ENCODE peak calls at places on chromosomes 4 and X, in six cellular contexts. Z, K, X, R, Q and M are unnamed samples.

GRCh38 chr4:78478523-78478922 is 73.0 kb upstream of the ANXA3 start:
- DNase-seq in X (no peak), R (no peak), Q (no peak), K (no peak), Z (no peak), M (no peak)

GRCh38 chr4:69224891-69225290 is 10.3 kb upstream of the UGT2B11 start:
- DNase-seq in Z (no peak), R (no peak), Q (no peak), X (no peak), K (no peak), M (no peak)

GRCh38 chr4:57190651-57191481 is 80.7 kb upstream of the IGFBP7 start:
- DNase-seq in K (peak; percentile 47), R (no peak), X (no peak), Q (peak; percentile 55), Z (peak; percentile 41), M (peak; percentile 12)

GRCh38 chrX:54758114-54759055 is 39.7 kb downstream of the ITIH6 start:
- DNase-seq in X (no peak), Z (no peak), Q (no peak), K (no peak), R (no peak), M (no peak)

GRCh38 chrX:44675364-44676024 is 132.8 kb upstream of the FUNDC1 start:
- DNase-seq in R (peak; percentile 76), Z (no peak), K (no peak), Q (peak; percentile 83), X (no peak), M (peak; percentile 73)

GRCh38 chr4:20354120-20354519 is 102.4 kb downstream of the SLIT2 start:
- DNase-seq in Z (no peak), Q (no peak), K (no peak), X (no peak), R (peak; percentile 22), M (no peak)

GRCh38 chrX:10574663-10575062 is 45.7 kb downstream of the MID1 start:
- DNase-seq in R (no peak), X (no peak), Z (no peak), K (no peak), Q (peak; percentile 64), M (no peak)

GRCh38 chr4:22719218-22719617 is 26.5 kb downstream of the GBA3 start:
- DNase-seq in K (no peak), Z (no peak), Q (no peak), R (no peak), X (no peak), M (no peak)

GRCh38 chr4:123325241-123325681 is 71.3 kb upstream of the SPRY1 start:
- DNase-seq in K (no peak), Z (peak; percentile 85), X (no peak), Q (peak; percentile 24), R (peak; percentile 78), M (no peak)

GRCh38 chr4:142091691-142092182 is 455.4 kb downstream of the IL15 start:
- DNase-seq in Z (no peak), R (peak; percentile 96), X (no peak), K (no peak), Q (peak; percentile 100), M (peak; percentile 83)

GRCh38 chr4:164761746-164762275 is 7.9 kb downstream of the SMIM31 start:
- DNase-seq in K (no peak), X (no peak), Q (no peak), R (no peak), Z (no peak), M (no peak)

GRCh38 chr4:166318810-166319525 is 445.9 kb downstream of the TLL1 start:
- DNase-seq in Z (no peak), Q (peak; percentile 92), R (peak; percentile 53), X (no peak), K (no peak), M (peak; percentile 14)

GRCh38 chrX:25558137-25558536 is 542.4 kb upstream of the ARX start:
- DNase-seq in X (no peak), Z (no peak), R (no peak), K (no peak), Q (no peak), M (no peak)

GRCh38 chr4:80999943-81000342 is 30.6 kb upstream of the BMP3 start:
- DNase-seq in Q (no peak), X (no peak), R (no peak), K (no peak), Z (no peak), M (no peak)

GRCh38 chrX:133171962-133172708 is 46.0 kb downstream of the TFDP3 start:
- DNase-seq in K (peak; percentile 25), X (no peak), Z (peak; percentile 16), R (no peak), Q (peak; percentile 1), M (no peak)

GRCh38 chr4:114163051-114163450 is 183.6 kb upstream of the ARSJ start:
- DNase-seq in X (no peak), Z (no peak), K (no peak), Q (peak; percentile 16), R (no peak), M (no peak)

GRCh38 chr4:61911313-61911756 is 711.2 kb downstream of the ADGRL3 start:
- DNase-seq in K (no peak), R (peak; percentile 2), Z (no peak), X (no peak), Q (no peak), M (no peak)

GRCh38 chr4:1751155-1751918 is 30.0 kb downstream of the TACC3 start:
- DNase-seq in Z (no peak), X (no peak), K (no peak), R (no peak), Q (no peak), M (no peak)

GRCh38 chr4:1753256-1753655 is 31.9 kb downstream of the TACC3 start:
- DNase-seq in Z (no peak), K (no peak), R (no peak), Q (no peak), X (no peak), M (no peak)

GRCh38 chr4:1753692-1754311 is 32.5 kb downstream of the TACC3 start:
- DNase-seq in K (no peak), R (no peak), X (no peak), Z (no peak), Q (no peak), M (no peak)

GRCh38 chr4:1751919-1752283 is 30.6 kb downstream of the TACC3 start:
- DNase-seq in K (no peak), Q (no peak), R (no peak), Z (no peak), X (no peak), M (no peak)

GRCh38 chr4:1752284-1753041 is 31.1 kb downstream of the TACC3 start:
- DNase-seq in Z (peak; percentile 29), X (no peak), Q (peak; percentile 14), K (peak; percentile 39), R (no peak), M (no peak)
- H3K4me3 ChIP-seq in Z (no peak overlapping the region), X (no peak overlapping the region), Q (no peak overlapping the region), K (no peak overlapping the region), R (no peak overlapping the region), M (no peak overlapping the region)

DNA sequence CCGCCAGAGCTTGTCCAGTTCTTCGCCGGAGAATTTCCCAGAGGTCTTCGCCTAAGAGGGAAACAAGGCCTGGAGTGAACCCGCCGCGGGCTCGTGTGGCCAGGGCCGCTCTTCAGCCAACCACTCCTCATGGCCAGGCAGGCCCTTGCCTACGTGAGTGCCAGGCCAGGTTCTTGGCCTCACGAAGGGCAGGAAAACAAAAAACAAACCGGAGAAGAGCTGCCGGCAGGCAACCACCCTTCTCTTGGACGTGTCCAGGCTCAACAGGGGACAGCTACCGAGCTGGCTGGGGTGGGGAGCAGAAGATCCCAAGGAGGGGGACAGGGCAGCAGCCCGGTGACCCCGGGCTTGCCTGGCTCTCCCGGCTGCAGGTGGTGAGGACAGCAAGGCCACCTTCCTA is 13.3 kb downstream of the LRPAP1 start:
- DNase-seq in X (peak; percentile 59), R (no peak), Z (no peak), Q (no peak), K (no peak), M (no peak)
- TF ChIP-seq CTCF in X (no peak), R (no peak), Z (no peak), Q (no peak), K (no peak), M (no peak)

GRCh38 chr4:112536123-112536522 is 20.1 kb upstream of the NEUROG2 start:
- DNase-seq in K (no peak), X (no peak), R (no peak), Z (no peak), Q (no peak), M (no peak)
- H3K4me3 ChIP-seq in K (no peak overlapping the region), X (no peak overlapping the region), R (no peak overlapping the region), Z (no peak overlapping the region), Q (no peak overlapping the region), M (no peak overlapping the region)

GRCh38 chr4:48271048-48271452 is 1.4 kb upstream of the TEC start:
- DNase-seq in Q (no peak), Z (peak; percentile 59), K (no peak), X (no peak), R (no peak), M (no peak)

GRCh38 chr4:48270516-48270897 is 869 bp upstream of the TEC start:
- DNase-seq in R (no peak), Z (no peak), X (no peak), K (no peak), Q (no peak), M (no peak)

GRCh38 chr4:48271626-48272025 is 2.0 kb upstream of the TEC start:
- DNase-seq in Z (no peak), K (no peak), X (no peak), Q (no peak), R (no peak), M (no peak)

GRCh38 chr4:48268956-48269860 is at the start of gene TEC:
- DNase-seq in Q (peak; percentile 21), K (peak; percentile 63), Z (peak; percentile 66), X (peak; percentile 91), R (no peak), M (no peak)

GRCh38 chr4:48269861-48270515 is 350 bp upstream of the TEC start:
- DNase-seq in Q (peak; percentile 60), Z (peak; percentile 97), R (no peak), X (peak; percentile 99), K (peak; percentile 98), M (no peak)
- TF ChIP-seq CTCF in Q (peak; percentile 30), Z (peak; percentile 20), R (peak; percentile 55), X (peak; percentile 37), K (no peak), M (peak; percentile 26)